ENCODE peak calls at places on chromosomes 4 and X, in six cellular contexts. X is HFF-Myc; V is HT1080; H is BE2C; L is NCI-H1105; C is stimulated activated CD4-positive, alpha-beta T cell treated with anti-CD3 and anti-CD28 coated beads, Interleukin-2, amount 100 ng/mL, for 48 hours. Y is an unnamed sample.
A peak's percentile ranks its signal among the peaks of the same experiment; 100 is the strongest.

GRCh38 chrX:103554687-103555417 is 30.5 kb upstream of the TCEAL4 start:
- DNase-seq in X (peak; percentile 41), V (no peak), H (peak; percentile 62), L (peak; percentile 62), C (peak; percentile 55), Y (peak; percentile 27)

GRCh38 chr4:30268370-30268769 is 451.8 kb upstream of the PCDH7 start:
- DNase-seq in X (no peak), V (no peak), H (no peak), L (no peak), C (no peak), Y (no peak)

GRCh38 chrX:137569470-137569891 is 3.6 kb downstream of the ZIC3 start:
- DNase-seq in X (no peak), V (no peak), H (no peak), L (no peak), C (no peak), Y (no peak)

GRCh38 chr4:155906554-155907247 is 3.2 kb downstream of the TDO2 start:
- DNase-seq in X (peak; percentile 96), V (peak; percentile 81), H (no peak), L (peak; percentile 35), C (no peak), Y (no peak)

GRCh38 chr4:2249526-2249991 is 7.6 kb upstream of the HAUS3 start:
- DNase-seq in X (no peak), V (no peak), H (peak; percentile 4), L (no peak), C (no peak), Y (no peak)

GRCh38 chr4:14180983-14181601 is 553.6 kb upstream of the BOD1L1 start:
- DNase-seq in X (no peak), V (peak; percentile 93), H (no peak), L (peak; percentile 6), C (no peak), Y (no peak)

GRCh38 chrX:151703487-151703886 is 8.2 kb downstream of the PRRG3 start:
- DNase-seq in X (no peak), V (peak; percentile 6), H (no peak), L (peak; percentile 83), C (no peak), Y (no peak)

GRCh38 chr4:140867338-140867737 is 111.2 kb upstream of the TBC1D9 start:
- DNase-seq in X (no peak), V (no peak), H (no peak), L (no peak), C (no peak), Y (no peak)

GRCh38 chr4:1970926-1971325 is 37.8 kb downstream of the NELFA start:
- DNase-seq in X (no peak), V (no peak), H (no peak), L (no peak), C (no peak), Y (no peak)

GRCh38 chrX:45749375-45749774 is 548.7 kb upstream of the DIPK2B start:
- DNase-seq in X (no peak), V (peak; percentile 58), H (no peak), L (no peak), C (no peak), Y (no peak)

GRCh38 chrX:5876984-5877655 is 351.5 kb downstream of the NLGN4X start:
- DNase-seq in X (no peak), V (no peak), H (no peak), L (no peak), C (no peak), Y (peak; percentile 21)